ENCODE peak calls at places on chromosome 19, in seven cellular contexts. A, C, F, R, U, Q and L are unnamed samples.

GRCh38 chr19:18420931-18421330 is 1.7 kb downstream of the SSBP4 start:
- DNase-seq in F (no peak), C (no peak), R (no peak), A (no peak), Q (no peak), U (no peak), L (no peak)

GRCh38 chr19:49930483-49931011 is 1.2 kb upstream of the NUP62 start:
- DNase-seq in Q (no peak), F (peak; percentile 34), U (no peak), A (no peak), C (peak; percentile 18), R (peak; percentile 49), L (no peak)

GRCh38 chr19:29785955-29786589 is 25.7 kb upstream of the CCNE1 start:
- DNase-seq in A (no peak), C (no peak), R (no peak), F (no peak), U (no peak), Q (peak; percentile 24), L (no peak)

GRCh38 chr19:11624064-11624463 is 26.8 kb downstream of the ZNF627 start:
- DNase-seq in Q (no peak), U (no peak), F (no peak), A (peak; percentile 26), R (no peak), C (peak; percentile 57), L (no peak)

GRCh38 chr19:3576696-3577443 is 4.1 kb downstream of the HMG20B start:
- DNase-seq in C (peak; percentile 79), A (peak; percentile 51), Q (no peak), U (peak; percentile 75), R (peak; percentile 71), F (peak; percentile 62), L (no peak)

GRCh38 chr19:50007947-50008346 is 17.2 kb downstream of the VRK3 start:
- DNase-seq in F (no peak), A (no peak), C (no peak), U (no peak), Q (no peak), R (no peak), L (no peak)

GRCh38 chr19:3796358-3796757 is 10.2 kb upstream of the MATK start:
- DNase-seq in U (no peak), C (no peak), F (no peak), R (no peak), Q (no peak), A (no peak), L (no peak)

GRCh38 chr19:19619121-19619848 is 798 bp upstream of the PBX4 start:
- DNase-seq in A (no peak), C (no peak), Q (no peak), F (no peak), U (no peak), R (no peak), L (no peak)

GRCh38 chr19:2038284-2039081 is 12.6 kb downstream of the MKNK2 start:
- DNase-seq in A (no peak), C (no peak), F (no peak), U (no peak), R (no peak), Q (no peak), L (no peak)

GRCh38 chr19:38452430-38453366 is 19.2 kb downstream of the RYR1 start:
- DNase-seq in R (no peak), F (no peak), A (no peak), Q (peak; percentile 6), C (no peak), U (peak; percentile 3), L (no peak)

GRCh38 chr19:43488179-43488578 is 16.4 kb downstream of the PHLDB3 start:
- DNase-seq in C (no peak), A (no peak), F (no peak), R (no peak), U (no peak), Q (no peak), L (no peak)

GRCh38 chr19:43489979-43490599 is 14.5 kb downstream of the PHLDB3 start:
- DNase-seq in U (no peak), R (no peak), F (no peak), Q (no peak), A (no peak), C (no peak), L (no peak)

GRCh38 chr19:43483281-43483680 is 17.9 kb upstream of the LYPD3 start:
- DNase-seq in R (no peak), U (no peak), A (no peak), C (no peak), Q (no peak), F (no peak), L (no peak)

GRCh38 chr19:43489310-43489709 is 15.2 kb downstream of the PHLDB3 start:
- DNase-seq in C (no peak), Q (no peak), F (no peak), A (no peak), U (no peak), R (no peak), L (no peak)

GRCh38 chr19:43486412-43486811 is 18.1 kb downstream of the PHLDB3 start:
- DNase-seq in Q (no peak), R (no peak), U (no peak), F (no peak), A (no peak), C (no peak), L (no peak)
- TF ChIP-seq CTCF in Q (no peak), R (no peak), U (no peak), F (no peak), A (no peak), C (no peak), L (no peak)

GRCh38 chr19:41998246-41999020 is 4.4 kb upstream of the ATP1A3 start:
- DNase-seq in U (peak; percentile 83), A (peak; percentile 41), R (peak; percentile 48), F (peak; percentile 38), Q (peak; percentile 74), C (peak; percentile 40), L (no peak)
- TF ChIP-seq CTCF in U (peak; percentile 76), A (peak; percentile 75), R (peak; percentile 63), F (peak; percentile 76), Q (peak; percentile 82), C (peak; percentile 79), L (no peak)

GRCh38 chr19:34405892-34406660 is 1.9 kb downstream of the PDCD2L start:
- DNase-seq in U (no peak), Q (no peak), F (no peak), R (no peak), A (no peak), C (no peak), L (no peak)

GRCh38 chr19:34402074-34402600 is 2.1 kb upstream of the PDCD2L start:
- DNase-seq in Q (peak; percentile 10), C (no peak), U (no peak), R (no peak), F (no peak), A (no peak), L (no peak)

GRCh38 chr19:34408421-34408820 is 4.2 kb downstream of the PDCD2L start:
- DNase-seq in U (no peak), A (no peak), Q (no peak), F (no peak), C (no peak), R (no peak), L (no peak)

GRCh38 chr19:34403784-34404108 is 453 bp upstream of the PDCD2L start:
- DNase-seq in U (no peak), Q (no peak), F (no peak), R (no peak), C (no peak), A (no peak), L (no peak)

DNA sequence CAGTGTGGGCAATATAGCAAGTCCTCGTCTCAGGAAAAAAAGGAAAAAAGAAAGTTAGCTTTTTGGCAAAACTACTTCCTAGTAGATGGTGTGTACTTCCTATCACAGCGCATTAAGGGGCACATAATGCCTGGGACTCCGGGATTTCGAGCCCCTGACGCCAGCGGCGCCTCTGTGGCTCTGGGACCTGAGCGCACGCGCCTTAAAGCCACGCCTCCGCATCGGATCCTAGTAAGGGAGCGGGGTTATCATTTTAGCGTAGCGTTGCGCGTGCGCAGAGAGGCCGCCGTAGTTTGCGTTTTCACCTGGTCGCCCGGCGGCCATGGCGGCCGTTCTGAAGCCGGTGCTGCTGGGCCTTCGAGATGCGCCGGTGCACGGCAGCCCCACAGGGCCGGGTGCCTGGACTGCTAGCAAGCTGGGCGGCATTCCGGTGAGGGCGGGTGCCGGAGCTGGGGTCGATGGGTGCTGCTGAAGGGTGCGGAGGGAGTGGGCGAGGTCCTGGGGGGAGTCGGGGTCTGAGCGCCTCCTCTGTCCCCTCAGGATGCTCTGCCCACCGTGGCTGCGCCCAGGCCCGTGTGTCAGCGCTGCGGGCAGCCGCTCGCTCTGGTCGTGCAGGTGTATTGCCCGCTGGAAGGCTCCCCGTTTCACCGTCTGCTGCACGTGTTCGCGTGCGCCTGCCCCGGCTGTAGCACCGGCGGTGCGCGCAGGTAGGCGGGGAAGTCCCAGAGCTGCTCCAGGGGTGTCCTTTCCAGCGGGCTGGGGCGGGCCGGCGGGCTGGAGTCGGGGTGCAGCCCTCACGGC is at the start of gene PDCD2L:
- DNase-seq in A (peak; percentile 83), F (peak; percentile 93), R (peak; percentile 94), Q (peak; percentile 94), C (peak; percentile 88), U (peak; percentile 96), L (peak; percentile 91)
- TF ChIP-seq CTCF in A (no peak), F (no peak), R (no peak), Q (no peak), C (no peak), U (no peak), L (no peak)

GRCh38 chr19:9885077-9885552 is 50.0 kb downstream of the PIN1 start:
- DNase-seq in A (peak; percentile 16), C (peak; percentile 87), F (peak; percentile 41), Q (no peak), U (no peak), R (peak; percentile 28), L (peak; percentile 32)
- TF ChIP-seq CTCF in A (peak; percentile 48), C (peak; percentile 57), F (peak; percentile 44), Q (no peak), U (peak; percentile 64), R (peak; percentile 46), L (no peak)